ENCODE peak calls at places on chromosomes 5 and 9, in eight cellular contexts. R, Y, H, X, T, F, O and W are unnamed samples. For H3K9me3, the result is how much of the 10 kb centered on the place peaks cover.

GRCh38 chr5:40549611-40550010 is 130.1 kb upstream of the PTGER4 start:
- DNase-seq in R (no peak), Y (no peak), H (no peak), X (no peak), T (no peak), F (no peak), O (no peak), W (no peak)

GRCh38 chr5:69525490-69525889 is 32.9 kb downstream of the OCLN start:
- DNase-seq in R (no peak), Y (no peak), H (no peak), X (no peak), T (no peak), F (no peak), O (no peak), W (no peak)

GRCh38 chr5:39399135-39400036 is 25.4 kb downstream of the DAB2 start:
- DNase-seq in R (peak), Y (peak), H (no peak), X (no peak), T (peak), F (peak), O (no peak), W (no peak)

GRCh38 chr5:124581866-124582650 is 164.4 kb downstream of the ZNF608 start:
- DNase-seq in R (no peak), Y (no peak), H (no peak), X (no peak), T (no peak), F (no peak), O (no peak), W (no peak)

GRCh38 chr5:77921369-77921768 is 145.2 kb upstream of the TBCA start:
- DNase-seq in R (no peak), Y (no peak), H (no peak), X (no peak), T (no peak), F (no peak), O (no peak), W (no peak)

GRCh38 chr9:68844623-68845612 is 139.9 kb downstream of the PIP5K1B start:
- DNase-seq in R (peak), Y (peak), H (no peak), X (peak), T (peak), F (no peak), O (no peak), W (peak)

GRCh38 chr9:107178302-107178701 is 104.8 kb upstream of the RAD23B start:
- DNase-seq in R (no peak), Y (no peak), H (no peak), X (no peak), T (no peak), F (no peak), O (no peak), W (no peak)

GRCh38 chr9:75235632-75236031 is 147.3 kb downstream of the OSTF1 start:
- DNase-seq in R (no peak), Y (peak), H (no peak), X (peak), T (peak), F (no peak), O (no peak), W (peak)

GRCh38 chr9:108838017-108838416 is 17.8 kb downstream of the ACTL7B start:
- DNase-seq in R (no peak), Y (peak), H (no peak), X (no peak), T (peak), F (no peak), O (no peak), W (no peak)

GRCh38 chr9:95667789-95668188 is 151.0 kb upstream of the PTCH1 start:
- DNase-seq in R (no peak), Y (no peak), H (no peak), X (no peak), T (no peak), F (no peak), O (no peak), W (no peak)

GRCh38 chr9:12988259-12988658 is 213.4 kb downstream of the LURAP1L start:
- DNase-seq in R (no peak), Y (no peak), H (no peak), X (no peak), T (no peak), F (no peak), O (no peak), W (no peak)

GRCh38 chr9:130501645-130502044 is 56.9 kb downstream of the ASS1 start:
- DNase-seq in R (peak), Y (peak), H (no peak), X (no peak), T (no peak), F (no peak), O (no peak), W (no peak)

GRCh38 chr5:153350192-153350883 is 140.1 kb upstream of the GRIA1 start:
- DNase-seq in R (no peak), Y (no peak), H (no peak), X (no peak), T (no peak), F (no peak), O (no peak), W (no peak)

GRCh38 chr9:97602430-97602829 is 30.7 kb downstream of the TSTD2 start:
- DNase-seq in R (no peak), Y (no peak), H (no peak), X (no peak), T (no peak), F (no peak), O (no peak), W (no peak)

GRCh38 chr9:130445268-130445983 is 665 bp downstream of the ASS1 start:
- DNase-seq in R (no peak), Y (no peak), H (peak), X (peak), T (peak), F (peak), O (no peak), W (peak)

GRCh38 chr5:168152660-168153059 is 138.8 kb upstream of the WWC1 start:
- DNase-seq in R (no peak), Y (no peak), H (no peak), X (no peak), T (no peak), F (no peak), O (no peak), W (no peak)

GRCh38 chr9:893843-894420 is 52.4 kb downstream of the DMRT1 start:
- DNase-seq in R (peak), Y (peak), H (no peak), X (peak), T (peak), F (no peak), O (peak), W (peak)

GRCh38 chr9:12693141-12693540 is at the start of gene TYRP1:
- DNase-seq in R (no peak), Y (no peak), H (no peak), X (no peak), T (no peak), F (no peak), O (no peak), W (no peak)

GRCh38 chr5:168270446-168270845 is 21.0 kb upstream of the WWC1 start:
- DNase-seq in R (no peak), Y (peak), H (no peak), X (no peak), T (no peak), F (no peak), O (no peak), W (peak)

GRCh38 chr9:120924698-120925534 is 1.7 kb downstream of the TRAF1 start:
- DNase-seq in R (no peak), Y (no peak), H (no peak), X (no peak), T (no peak), F (peak), O (no peak), W (no peak)

GRCh38 chr9:78026947-78027346 is 4.7 kb downstream of the GNAQ start:
- DNase-seq in R (no peak), Y (no peak), H (no peak), X (no peak), T (no peak), F (no peak), O (no peak), W (no peak)

GRCh38 chr5:174180639-174181038 is 135.1 kb downstream of the NSG2 start:
- DNase-seq in R (no peak), Y (no peak), H (no peak), X (no peak), T (no peak), F (no peak), O (no peak), W (no peak)

GRCh38 chr9:75451045-75451444 is 362.7 kb downstream of the OSTF1 start:
- DNase-seq in R (no peak), Y (no peak), H (no peak), X (no peak), T (no peak), F (no peak), O (no peak), W (no peak)

GRCh38 chr9:131951905-131952304 is 127.8 kb downstream of the MED27 start:
- DNase-seq in R (no peak), Y (no peak), H (no peak), X (no peak), T (no peak), F (no peak), O (no peak), W (no peak)

GRCh38 chr9:131950487-131950886 is 129.2 kb downstream of the MED27 start:
- DNase-seq in R (no peak), Y (no peak), H (no peak), X (no peak), T (no peak), F (no peak), O (no peak), W (no peak)

GRCh38 chr9:131951155-131951554 is 128.5 kb downstream of the MED27 start:
- DNase-seq in R (no peak), Y (no peak), H (no peak), X (no peak), T (no peak), F (no peak), O (no peak), W (no peak)

GRCh38 chr9:131959056-131959455 is 120.6 kb downstream of the MED27 start:
- DNase-seq in R (no peak), Y (no peak), H (no peak), X (no peak), T (no peak), F (no peak), O (no peak), W (no peak)

GRCh38 chr9:131954299-131954698 is 125.4 kb downstream of the MED27 start:
- DNase-seq in R (no peak), Y (peak), H (no peak), X (no peak), T (no peak), F (no peak), O (no peak), W (no peak)
- TF ChIP-seq EP300 in R (no peak), Y (no peak), H (no peak), X (no peak), T (no peak), F (no peak), O (no peak), W (no peak)

DNA sequence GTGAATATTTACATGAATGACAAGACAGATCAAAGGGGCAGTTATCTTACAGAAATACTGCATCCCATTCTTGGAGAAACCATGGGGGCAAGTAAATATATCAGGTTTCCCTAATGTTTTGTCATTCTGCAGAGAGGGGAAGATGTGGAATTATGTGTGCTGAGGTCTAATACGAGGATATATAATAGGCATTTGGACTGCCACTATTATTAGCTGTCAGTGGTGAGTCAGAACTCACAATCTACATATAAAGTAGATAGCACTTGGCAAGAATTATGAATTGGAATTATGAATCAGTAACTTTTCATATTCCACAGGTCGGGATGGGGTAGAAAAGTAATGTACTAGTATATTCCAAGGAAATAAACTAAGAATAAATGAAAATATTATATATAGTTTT is 121.7 kb downstream of the GIN1 start:
- DNase-seq in R (no peak), Y (no peak), H (no peak), X (no peak), T (no peak), F (no peak), O (no peak), W (no peak)
- H3K9me3 ChIP-seq in R (under half), Y (under half), H (under half), X (under half), T (under half), F (under half), O (under half), W (under half)

DNA sequence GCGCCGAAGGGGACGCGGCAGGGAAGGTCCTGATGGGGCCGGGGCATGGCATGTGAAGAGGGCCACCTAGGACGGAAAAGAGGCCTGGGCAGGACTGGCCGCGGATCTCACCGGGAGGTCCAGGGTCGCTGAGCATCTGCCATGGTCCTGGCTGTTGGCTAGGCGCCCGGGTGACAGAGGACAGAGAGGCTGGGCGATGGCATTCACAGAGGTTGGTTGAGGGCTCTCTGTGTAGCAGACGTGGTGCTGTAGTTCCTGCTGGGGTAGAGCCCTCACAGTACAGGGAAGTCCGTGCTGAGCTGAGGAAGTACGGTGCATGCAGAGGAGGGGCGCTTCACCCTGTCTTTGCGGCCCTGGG is 427 bp downstream of the PCYOX1L start:
- DNase-seq in R (no peak), Y (no peak), H (peak), X (peak), T (no peak), F (peak), O (no peak), W (peak)
- TF ChIP-seq EP300 in R (no peak), Y (no peak), H (no peak), X (no peak), T (no peak), F (no peak), O (no peak), W (no peak)

GRCh38 chr5:179154991-179155955 is 95.1 kb downstream of the ZNF354C start:
- DNase-seq in R (no peak), Y (no peak), H (no peak), X (no peak), T (no peak), F (peak), O (no peak), W (no peak)

GRCh38 chr5:179153921-179154345 is 93.8 kb downstream of the ZNF354C start:
- DNase-seq in R (no peak), Y (no peak), H (no peak), X (no peak), T (no peak), F (peak), O (no peak), W (no peak)

GRCh38 chr5:179153341-179153901 is 93.2 kb downstream of the ZNF354C start:
- DNase-seq in R (no peak), Y (no peak), H (no peak), X (no peak), T (no peak), F (peak), O (no peak), W (no peak)

GRCh38 chr5:179152941-179153340 is 92.8 kb downstream of the ZNF354C start:
- DNase-seq in R (no peak), Y (no peak), H (no peak), X (no peak), T (no peak), F (no peak), O (no peak), W (no peak)

DNA sequence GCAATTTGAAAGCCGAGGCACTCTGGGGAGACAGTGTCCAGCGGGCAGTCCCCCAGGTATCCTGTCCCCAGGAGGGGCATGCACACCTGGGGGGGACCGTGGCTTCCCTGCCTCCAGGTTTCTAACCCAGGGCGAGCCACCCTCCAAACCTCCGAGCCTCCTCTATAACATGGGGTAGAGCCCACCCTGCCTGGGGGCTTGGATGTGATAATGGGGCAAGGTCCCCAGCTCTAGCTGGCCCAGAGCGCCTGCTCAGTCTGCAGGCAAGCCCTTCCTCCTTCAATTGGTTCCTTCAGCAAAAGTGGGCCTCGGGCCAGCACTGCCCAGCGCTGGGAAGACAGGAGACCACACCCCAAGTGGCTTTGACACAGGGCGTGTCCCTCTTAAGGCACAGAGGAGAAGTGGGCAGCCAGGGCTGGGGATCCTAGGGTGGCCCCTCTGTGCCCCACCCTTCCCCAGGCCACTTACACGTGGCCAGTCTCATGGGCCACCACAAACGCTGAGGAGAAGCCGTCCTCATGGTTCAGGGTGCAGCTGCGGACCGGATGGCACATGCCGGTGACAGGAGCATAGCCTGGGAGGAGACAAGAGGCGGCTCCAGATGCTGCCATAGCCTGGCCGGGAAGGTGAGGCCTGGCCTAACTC is 94.3 kb downstream of the ZNF354C start:
- DNase-seq in R (no peak), Y (no peak), H (no peak), X (no peak), T (no peak), F (peak), O (no peak), W (no peak)
- H3K9me3 ChIP-seq in R (under half), Y (under half), H (under half), X (under half), T (under half), F (under half), O (under half), W (under half)

GRCh38 chr9:131708613-131709002 is 31.3 kb downstream of the RAPGEF1 start:
- DNase-seq in R (no peak), Y (no peak), H (no peak), X (no peak), T (no peak), F (no peak), O (no peak), W (no peak)

GRCh38 chr9:131704988-131705387 is 34.9 kb downstream of the RAPGEF1 start:
- DNase-seq in R (no peak), Y (no peak), H (no peak), X (no peak), T (no peak), F (no peak), O (no peak), W (no peak)

GRCh38 chr9:131707677-131708612 is 31.9 kb downstream of the RAPGEF1 start:
- DNase-seq in R (no peak), Y (peak), H (no peak), X (peak), T (no peak), F (peak), O (no peak), W (peak)

GRCh38 chr9:131707050-131707449 is 32.8 kb downstream of the RAPGEF1 start:
- DNase-seq in R (no peak), Y (no peak), H (no peak), X (no peak), T (no peak), F (no peak), O (no peak), W (no peak)

GRCh38 chr9:131706608-131706970 is 33.3 kb downstream of the RAPGEF1 start:
- DNase-seq in R (no peak), Y (no peak), H (no peak), X (no peak), T (peak), F (no peak), O (no peak), W (peak)
- TF ChIP-seq EP300 in R (no peak), Y (no peak), H (no peak), X (no peak), T (no peak), F (no peak), O (no peak), W (no peak)

GRCh38 chr5:179125789-179126505 is 65.8 kb downstream of the ZNF354C start:
- DNase-seq in R (no peak), Y (no peak), H (no peak), X (peak), T (no peak), F (no peak), O (no peak), W (no peak)

GRCh38 chr5:179128041-179128365 is 67.8 kb downstream of the ZNF354C start:
- DNase-seq in R (no peak), Y (no peak), H (no peak), X (no peak), T (no peak), F (no peak), O (no peak), W (no peak)

GRCh38 chr5:179124853-179125788 is 64.9 kb downstream of the ZNF354C start:
- DNase-seq in R (no peak), Y (no peak), H (no peak), X (peak), T (no peak), F (no peak), O (no peak), W (no peak)

GRCh38 chr5:179127136-179128040 is 67.2 kb downstream of the ZNF354C start:
- DNase-seq in R (no peak), Y (no peak), H (no peak), X (no peak), T (no peak), F (no peak), O (no peak), W (no peak)

GRCh38 chr5:179126506-179126991 is 66.4 kb downstream of the ZNF354C start:
- DNase-seq in R (no peak), Y (no peak), H (no peak), X (peak), T (no peak), F (no peak), O (no peak), W (no peak)
- H3K9me3 ChIP-seq in R (under half), Y (under half), H (under half), X (half or more), T (under half), F (under half), O (under half), W (under half)

GRCh38 chr9:125890793-125891192 is 143.6 kb downstream of the PBX3 start:
- DNase-seq in R (no peak), Y (no peak), H (no peak), X (no peak), T (no peak), F (no peak), O (no peak), W (no peak)

GRCh38 chr9:125889122-125889523 is 141.9 kb downstream of the PBX3 start:
- DNase-seq in R (no peak), Y (no peak), H (peak), X (no peak), T (no peak), F (peak), O (no peak), W (no peak)

GRCh38 chr9:125889524-125890473 is 142.6 kb downstream of the PBX3 start:
- DNase-seq in R (no peak), Y (peak), H (peak), X (peak), T (no peak), F (peak), O (no peak), W (peak)

GRCh38 chr9:125886365-125886764 is 139.2 kb downstream of the PBX3 start:
- DNase-seq in R (no peak), Y (no peak), H (no peak), X (no peak), T (no peak), F (no peak), O (no peak), W (no peak)

DNA sequence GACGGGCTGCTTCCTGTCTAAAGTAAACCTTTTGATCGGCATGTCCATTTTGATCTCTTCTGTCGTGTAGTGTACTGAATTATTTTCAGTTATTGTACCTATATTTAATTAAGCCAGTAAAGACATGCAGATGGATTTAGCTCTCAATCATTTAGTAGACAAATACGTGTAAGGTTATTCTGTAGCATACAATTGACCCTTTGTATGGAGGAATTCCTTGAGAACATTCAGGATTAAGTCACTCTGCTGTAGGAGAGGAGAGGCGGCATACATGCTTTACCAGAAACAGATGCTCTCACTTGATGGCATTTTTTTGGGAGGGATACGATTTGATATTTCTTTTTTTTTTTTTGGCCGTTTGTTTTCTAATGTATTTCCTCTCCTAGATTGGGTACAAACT is 141.0 kb downstream of the PBX3 start:
- DNase-seq in R (no peak), Y (no peak), H (no peak), X (no peak), T (no peak), F (no peak), O (no peak), W (no peak)
- TF ChIP-seq EP300 in R (no peak), Y (no peak), H (no peak), X (no peak), T (no peak), F (no peak), O (no peak), W (no peak)